ENCODE peak calls at places on chromosomes 7 and 10, in six cellular contexts. U, V, Y, A, N and H are unnamed samples.

GRCh38 chr10:52632591-52632990 is 140.0 kb downstream of the MBL2 start:
- DNase-seq in N (no peak), U (no peak), A (no peak), V (peak), Y (no peak), H (no peak)

GRCh38 chr7:121334875-121335648 is 6.3 kb downstream of the WNT16 start:
- DNase-seq in V (no peak), Y (no peak), U (no peak), A (no peak), N (no peak), H (no peak)

GRCh38 chr10:47053399-47053798 is 142.2 kb downstream of the PTPN20 start:
- DNase-seq in V (no peak), U (no peak), A (no peak), N (no peak), Y (no peak), H (peak)

GRCh38 chr7:25752967-25753791 is 398.8 kb upstream of the NFE2L3 start:
- DNase-seq in Y (no peak), V (peak), N (peak), A (no peak), U (no peak), H (peak)

GRCh38 chr10:29479081-29479917 is 155.5 kb downstream of the SVIL start:
- DNase-seq in A (no peak), U (no peak), N (peak), V (no peak), Y (peak), H (peak)

GRCh38 chr10:17527530-17528146 is 73.2 kb upstream of the ST8SIA6 start:
- DNase-seq in N (peak), U (no peak), Y (no peak), A (no peak), V (peak), H (no peak)

GRCh38 chr7:142375710-142376313 is 118.0 kb upstream of the PRSS58 start:
- DNase-seq in A (no peak), Y (no peak), N (peak), V (peak), U (no peak), H (peak)

GRCh38 chr10:73859441-73860049 is 14.8 kb downstream of the CAMK2G start:
- DNase-seq in V (no peak), N (no peak), A (no peak), U (no peak), Y (no peak), H (no peak)

GRCh38 chr10:61476529-61476928 is 23.3 kb upstream of the TMEM26 start:
- DNase-seq in U (no peak), N (no peak), A (no peak), Y (no peak), V (no peak), H (no peak)

GRCh38 chr10:27100800-27101347 is 580 bp upstream of the ANKRD26 start:
- DNase-seq in U (peak), A (no peak), Y (no peak), V (peak), N (no peak), H (no peak)

GRCh38 chr7:115097175-115097671 is 175.3 kb downstream of the MDFIC start:
- DNase-seq in U (no peak), A (no peak), V (peak), Y (no peak), N (peak), H (no peak)

GRCh38 chr10:109838592-109839244 is 84.6 kb downstream of the XPNPEP1 start:
- DNase-seq in U (no peak), Y (no peak), A (no peak), N (no peak), V (peak), H (no peak)

GRCh38 chr10:74056081-74056818 is 58.3 kb downstream of the VCL start:
- DNase-seq in A (no peak), Y (no peak), N (peak), V (peak), U (no peak), H (no peak)

GRCh38 chr7:151692721-151693120 is 173.0 kb upstream of the RHEB start:
- DNase-seq in N (no peak), Y (no peak), U (no peak), V (no peak), A (no peak), H (no peak)

GRCh38 chr7:46220066-46220630 is 299.1 kb upstream of the IGFBP3 start:
- DNase-seq in N (peak), A (no peak), U (no peak), Y (no peak), V (no peak), H (peak)

GRCh38 chr10:22742678-22743077 is 28.3 kb upstream of the PIP4K2A start:
- DNase-seq in A (no peak), Y (no peak), U (no peak), N (no peak), V (no peak), H (no peak)

GRCh38 chr7:2554654-2555053 is 670 bp downstream of the BRAT1 start:
- DNase-seq in A (no peak), Y (no peak), N (peak), U (no peak), V (peak), H (peak)

GRCh38 chr10:4127518-4128315 is 342.7 kb upstream of the KLF6 start:
- DNase-seq in U (no peak), V (peak), N (no peak), Y (peak), A (no peak), H (no peak)

GRCh38 chr7:44323381-44324203 is 1.8 kb downstream of the CAMK2B start:
- DNase-seq in A (no peak), Y (no peak), N (no peak), V (no peak), U (no peak), H (no peak)

GRCh38 chr7:37728747-37729146 is 45.2 kb downstream of the GPR141 start:
- DNase-seq in N (peak), A (no peak), V (peak), U (no peak), Y (no peak), H (peak)

GRCh38 chr10:24707445-24707844 is 16.2 kb downstream of the ARHGAP21 start:
- DNase-seq in N (no peak), V (no peak), A (no peak), Y (no peak), U (no peak), H (no peak)

GRCh38 chr10:132450825-132451505 is 54.0 kb downstream of the PWWP2B start:
- DNase-seq in A (no peak), U (no peak), Y (no peak), N (no peak), V (no peak), H (no peak)

GRCh38 chr10:1401056-1401965 is 336.0 kb downstream of the ADARB2 start:
- DNase-seq in Y (no peak), N (no peak), A (peak), V (no peak), U (no peak), H (no peak)